ENCODE peak calls at places on chromosomes 6 and 20, in eight cellular contexts. One of them, this sample, is unnamed.

GRCh38 chr6:64084201-64084663 is 448.6 kb downstream of the PHF3 start:
- DNase-seq in T-helper 2 cell: no peak
- DNase-seq in amniotic stem cell: no peak
- DNase-seq in GM04504: no peak
- DNase-seq in kidney epithelial cell: no peak
- DNase-seq in glomerular endothelial cell: no peak
- DNase-seq in HEK293T: no peak
- DNase-seq in Karpas-422: no peak
- DNase-seq in this sample: no peak

GRCh38 chr6:135270676-135271536 is 89.8 kb downstream of the MYB start:
- DNase-seq in T-helper 2 cell: no peak
- DNase-seq in amniotic stem cell: no peak
- DNase-seq in GM04504: no peak
- DNase-seq in kidney epithelial cell: no peak
- DNase-seq in glomerular endothelial cell: no peak
- DNase-seq in HEK293T: no peak
- DNase-seq in Karpas-422: no peak
- DNase-seq in this sample: no peak

GRCh38 chr20:43568706-43569105 is 9.9 kb downstream of the SGK2 start:
- DNase-seq in T-helper 2 cell: no peak
- DNase-seq in amniotic stem cell: no peak
- DNase-seq in GM04504: no peak
- DNase-seq in kidney epithelial cell: no peak
- DNase-seq in glomerular endothelial cell: no peak
- DNase-seq in HEK293T: no peak
- DNase-seq in Karpas-422: no peak
- DNase-seq in this sample: no peak

GRCh38 chr20:33296206-33296605 is 13.2 kb downstream of the BPIFB1 start:
- DNase-seq in T-helper 2 cell: no peak
- DNase-seq in amniotic stem cell: no peak
- DNase-seq in GM04504: no peak
- DNase-seq in kidney epithelial cell: no peak
- DNase-seq in glomerular endothelial cell: no peak
- DNase-seq in HEK293T: no peak
- DNase-seq in Karpas-422: no peak
- DNase-seq in this sample: no peak

GRCh38 chr6:54053893-54054391 is 57.3 kb upstream of the MLIP start:
- DNase-seq in T-helper 2 cell: no peak
- DNase-seq in amniotic stem cell: peak; percentile 48
- DNase-seq in GM04504: peak; percentile 79
- DNase-seq in kidney epithelial cell: peak; percentile 60
- DNase-seq in glomerular endothelial cell: no peak
- DNase-seq in HEK293T: peak; percentile 42
- DNase-seq in Karpas-422: no peak
- DNase-seq in this sample: peak; percentile 65

GRCh38 chr6:91713911-91714310 is 1127.0 kb upstream of the MAP3K7 start:
- DNase-seq in T-helper 2 cell: no peak
- DNase-seq in amniotic stem cell: no peak
- DNase-seq in GM04504: no peak
- DNase-seq in kidney epithelial cell: no peak
- DNase-seq in glomerular endothelial cell: no peak
- DNase-seq in HEK293T: no peak
- DNase-seq in Karpas-422: no peak
- DNase-seq in this sample: no peak

GRCh38 chr20:35616465-35617396 is 1.1 kb downstream of the SPAG4 start:
- DNase-seq in T-helper 2 cell: peak; percentile 51
- DNase-seq in amniotic stem cell: no peak
- DNase-seq in GM04504: peak; percentile 53
- DNase-seq in kidney epithelial cell: peak; percentile 96
- DNase-seq in glomerular endothelial cell: peak; percentile 97
- DNase-seq in HEK293T: peak; percentile 75
- DNase-seq in Karpas-422: peak; percentile 71
- DNase-seq in this sample: peak; percentile 100

GRCh38 chr6:146957443-146957842 is 246.8 kb upstream of the STXBP5 start:
- DNase-seq in T-helper 2 cell: no peak
- DNase-seq in amniotic stem cell: no peak
- DNase-seq in GM04504: no peak
- DNase-seq in kidney epithelial cell: no peak
- DNase-seq in glomerular endothelial cell: no peak
- DNase-seq in HEK293T: no peak
- DNase-seq in Karpas-422: no peak
- DNase-seq in this sample: no peak

GRCh38 chr6:18155864-18156396 is 708 bp downstream of the KDM1B start:
- DNase-seq in T-helper 2 cell: peak; percentile 37
- DNase-seq in amniotic stem cell: no peak
- DNase-seq in GM04504: no peak
- DNase-seq in kidney epithelial cell: no peak
- DNase-seq in glomerular endothelial cell: no peak
- DNase-seq in HEK293T: peak; percentile 65
- DNase-seq in Karpas-422: peak; percentile 93
- DNase-seq in this sample: peak; percentile 53

GRCh38 chr20:61306935-61307475 is 54.9 kb downstream of the CDH4 start:
- DNase-seq in T-helper 2 cell: no peak
- DNase-seq in amniotic stem cell: no peak
- DNase-seq in GM04504: no peak
- DNase-seq in kidney epithelial cell: no peak
- DNase-seq in glomerular endothelial cell: no peak
- DNase-seq in HEK293T: no peak
- DNase-seq in Karpas-422: no peak
- DNase-seq in this sample: no peak

GRCh38 chr6:150720774-150721233 is 121.1 kb downstream of the PLEKHG1 start:
- DNase-seq in T-helper 2 cell: peak; percentile 35
- DNase-seq in amniotic stem cell: no peak
- DNase-seq in GM04504: no peak
- DNase-seq in kidney epithelial cell: peak; percentile 97
- DNase-seq in glomerular endothelial cell: no peak
- DNase-seq in HEK293T: peak; percentile 47
- DNase-seq in Karpas-422: peak; percentile 92
- DNase-seq in this sample: peak; percentile 45

GRCh38 chr6:90397929-90398674 is 101.5 kb upstream of the BACH2 start:
- DNase-seq in T-helper 2 cell: peak; percentile 96
- DNase-seq in amniotic stem cell: no peak
- DNase-seq in GM04504: no peak
- DNase-seq in kidney epithelial cell: no peak
- DNase-seq in glomerular endothelial cell: peak; percentile 18
- DNase-seq in HEK293T: no peak
- DNase-seq in Karpas-422: no peak
- DNase-seq in this sample: peak; percentile 3